ENCODE peak calls at places on chromosomes 13 and 19, in eight cellular contexts. G is heart left ventricle; W is fibroblast of the aortic adventitia; U is endodermal cell; M is CD8-positive, alpha-beta memory T cell; O is skeletal muscle cell; P is M059J; D is NCI-H2081 treated with DMSO at 0.1 percent for 48 hours. X is an unnamed sample.

GRCh38 chr19:3359850-3360493 is 6.4 kb upstream of the NFIC start:
- DNase-seq in G (no peak), W (no peak), U (peak; percentile 63), M (peak; percentile 51), O (no peak), P (no peak), D (no peak), X (no peak)

GRCh38 chr19:10724573-10725071 is 6.7 kb downstream of the DNM2 start:
- DNase-seq in G (no peak), W (peak; percentile 40), U (no peak), M (no peak), O (no peak), P (no peak), D (no peak), X (no peak)

GRCh38 chr13:67277581-67277980 is 47.4 kb upstream of the PCDH9 start:
- DNase-seq in G (no peak), W (no peak), U (no peak), M (no peak), O (no peak), P (no peak), D (no peak), X (peak; percentile 25)

GRCh38 chr13:60765700-60766411 is 368.8 kb downstream of the TDRD3 start:
- DNase-seq in G (no peak), W (peak; percentile 55), U (no peak), M (no peak), O (no peak), P (no peak), D (no peak), X (peak; percentile 31)

GRCh38 chr13:40798380-40798779 is 9.0 kb downstream of the SLC25A15 start:
- DNase-seq in G (no peak), W (no peak), U (no peak), M (peak; percentile 31), O (no peak), P (no peak), D (no peak), X (no peak)

GRCh38 chr13:75194717-75195116 is 287.3 kb downstream of the TBC1D4 start:
- DNase-seq in G (peak; percentile 37), W (peak; percentile 33), U (no peak), M (no peak), O (no peak), P (no peak), D (no peak), X (no peak)

GRCh38 chr13:98651716-98652115 is 74.8 kb upstream of the STK24 start:
- DNase-seq in G (no peak), W (no peak), U (no peak), M (no peak), O (no peak), P (no peak), D (no peak), X (no peak)

GRCh38 chr13:93775507-93776108 is 549.0 kb downstream of the GPC6 start:
- DNase-seq in G (no peak), W (peak; percentile 76), U (no peak), M (no peak), O (peak; percentile 27), P (peak; percentile 5), D (no peak), X (peak; percentile 78)

GRCh38 chr13:113777311-113778260 is 18.6 kb downstream of the TMEM255B start:
- DNase-seq in G (no peak), W (peak; percentile 21), U (peak; percentile 92), M (no peak), O (no peak), P (peak; percentile 21), D (no peak), X (peak; percentile 24)

GRCh38 chr13:30581582-30581981 is 36.1 kb upstream of the USPL1 start:
- DNase-seq in G (no peak), W (peak; percentile 45), U (peak; percentile 54), M (no peak), O (no peak), P (peak; percentile 28), D (no peak), X (no peak)

GRCh38 chr13:83940742-83941141 is 58.5 kb upstream of the SLITRK1 start:
- DNase-seq in G (no peak), W (peak; percentile 44), U (no peak), M (no peak), O (peak; percentile 80), P (no peak), D (no peak), X (peak; percentile 6)